ENCODE peak calls at places on chromosomes 12 and 14, in five cellular contexts. One of them, this sample, is unnamed.

GRCh38 chr12:72986963-72987362 is 714.8 kb downstream of the TRHDE start:
- DNase-seq in H7: no peak
- DNase-seq in GM13977: no peak
- DNase-seq in T-helper 1 cell: no peak
- DNase-seq in brain microvascular endothelial cell: no peak
- DNase-seq in this sample: no peak

GRCh38 chr14:100872641-100873071 is 30.9 kb downstream of the RTL1 start:
- DNase-seq in H7: no peak
- DNase-seq in GM13977: no peak
- DNase-seq in brain microvascular endothelial cell: peak
- DNase-seq in T-helper 1 cell: no peak
- DNase-seq in this sample: no peak

GRCh38 chr12:114018669-114019068 is 52.5 kb upstream of the RBM19 start:
- DNase-seq in GM13977: no peak
- DNase-seq in T-helper 1 cell: no peak
- DNase-seq in H7: no peak
- DNase-seq in brain microvascular endothelial cell: no peak
- DNase-seq in this sample: no peak

GRCh38 chr12:81294325-81295190 is 216.7 kb downstream of the ACSS3 start:
- DNase-seq in brain microvascular endothelial cell: no peak
- DNase-seq in H7: no peak
- DNase-seq in T-helper 1 cell: no peak
- DNase-seq in GM13977: no peak
- DNase-seq in this sample: no peak

GRCh38 chr14:94641632-94641955 is 29.4 kb downstream of the SERPINA3 start:
- DNase-seq in T-helper 1 cell: no peak
- DNase-seq in GM13977: no peak
- DNase-seq in H7: no peak
- DNase-seq in brain microvascular endothelial cell: no peak
- DNase-seq in this sample: no peak

GRCh38 chr12:33596061-33596460 is 156.4 kb upstream of the SYT10 start:
- DNase-seq in GM13977: no peak
- DNase-seq in brain microvascular endothelial cell: no peak
- DNase-seq in H7: no peak
- DNase-seq in T-helper 1 cell: no peak
- DNase-seq in this sample: no peak

GRCh38 chr12:21296751-21297406 is 37.8 kb downstream of the SLCO1A2 start:
- DNase-seq in brain microvascular endothelial cell: no peak
- DNase-seq in GM13977: peak
- DNase-seq in H7: peak
- DNase-seq in T-helper 1 cell: peak
- DNase-seq in this sample: no peak

GRCh38 chr14:95730126-95730525 is 16.2 kb upstream of the TCL1A start:
- DNase-seq in T-helper 1 cell: no peak
- DNase-seq in H7: no peak
- DNase-seq in GM13977: no peak
- DNase-seq in brain microvascular endothelial cell: no peak
- DNase-seq in this sample: no peak

GRCh38 chr14:33671556-33671955 is 279.3 kb downstream of the EGLN3 start:
- DNase-seq in T-helper 1 cell: no peak
- DNase-seq in H7: no peak
- DNase-seq in brain microvascular endothelial cell: no peak
- DNase-seq in GM13977: no peak
- DNase-seq in this sample: no peak

GRCh38 chr14:32559595-32559994 is 230.5 kb downstream of the AKAP6 start:
- DNase-seq in GM13977: no peak
- DNase-seq in T-helper 1 cell: no peak
- DNase-seq in H7: no peak
- DNase-seq in brain microvascular endothelial cell: no peak
- DNase-seq in this sample: no peak

GRCh38 chr12:74415633-74416032 is 122.0 kb upstream of the ATXN7L3B start:
- DNase-seq in T-helper 1 cell: no peak
- DNase-seq in brain microvascular endothelial cell: peak
- DNase-seq in GM13977: no peak
- DNase-seq in H7: no peak
- DNase-seq in this sample: peak

GRCh38 chr12:3913278-3913677 is 40.1 kb upstream of the PARP11 start:
- DNase-seq in GM13977: no peak
- DNase-seq in brain microvascular endothelial cell: no peak
- DNase-seq in T-helper 1 cell: no peak
- DNase-seq in H7: no peak
- DNase-seq in this sample: no peak

GRCh38 chr12:109609256-109609821 is 35.7 kb downstream of the MVK start:
- DNase-seq in T-helper 1 cell: no peak
- DNase-seq in brain microvascular endothelial cell: no peak
- DNase-seq in GM13977: no peak
- DNase-seq in H7: no peak
- DNase-seq in this sample: no peak

GRCh38 chr14:34721129-34721528 is 6.7 kb upstream of the CFL2 start:
- DNase-seq in H7: no peak
- DNase-seq in GM13977: no peak
- DNase-seq in brain microvascular endothelial cell: no peak
- DNase-seq in T-helper 1 cell: no peak
- DNase-seq in this sample: no peak

GRCh38 chr14:53493895-53494294 is 340.8 kb upstream of the DDHD1 start:
- DNase-seq in brain microvascular endothelial cell: no peak
- DNase-seq in T-helper 1 cell: no peak
- DNase-seq in H7: no peak
- DNase-seq in GM13977: no peak
- DNase-seq in this sample: peak

GRCh38 chr12:97359291-97359690 is 103.3 kb upstream of the RMST start:
- DNase-seq in brain microvascular endothelial cell: no peak
- DNase-seq in T-helper 1 cell: no peak
- DNase-seq in GM13977: no peak
- DNase-seq in H7: no peak
- DNase-seq in this sample: no peak

GRCh38 chr12:6650832-6651231 is 3.6 kb upstream of the ACRBP start:
- DNase-seq in T-helper 1 cell: no peak
- DNase-seq in H7: no peak
- DNase-seq in brain microvascular endothelial cell: no peak
- DNase-seq in GM13977: no peak
- DNase-seq in this sample: no peak

GRCh38 chr14:101491841-101492240 is 69.5 kb upstream of the DIO3 start:
- DNase-seq in T-helper 1 cell: no peak
- DNase-seq in GM13977: no peak
- DNase-seq in brain microvascular endothelial cell: no peak
- DNase-seq in H7: no peak
- DNase-seq in this sample: no peak

GRCh38 chr12:45794422-45794821 is 64.9 kb downstream of the ARID2 start:
- DNase-seq in H7: peak
- DNase-seq in T-helper 1 cell: no peak
- DNase-seq in brain microvascular endothelial cell: no peak
- DNase-seq in GM13977: no peak
- DNase-seq in this sample: no peak

GRCh38 chr12:94707892-94708291 is 57.5 kb upstream of the TMCC3 start:
- DNase-seq in GM13977: no peak
- DNase-seq in H7: no peak
- DNase-seq in brain microvascular endothelial cell: peak
- DNase-seq in T-helper 1 cell: no peak
- DNase-seq in this sample: no peak

GRCh38 chr12:4031703-4032291 is 158.6 kb upstream of the PARP11 start:
- DNase-seq in T-helper 1 cell: no peak
- DNase-seq in brain microvascular endothelial cell: peak
- DNase-seq in H7: no peak
- DNase-seq in GM13977: peak
- DNase-seq in this sample: no peak

GRCh38 chr12:99620159-99620479 is 27.4 kb upstream of the GARIN6 start:
- DNase-seq in H7: no peak
- DNase-seq in T-helper 1 cell: no peak
- DNase-seq in brain microvascular endothelial cell: no peak
- DNase-seq in GM13977: no peak
- DNase-seq in this sample: no peak

This sample was measured in NCI-H526.